ENCODE peak calls at places on chromosomes 2 and 18, in four cellular contexts. G, Q, J and O are unnamed samples.

GRCh38 chr2:10161961-10162441 is 39.5 kb downstream of the RRM2 start:
- DNase-seq in G (no peak), Q (no peak), J (no peak), O (no peak)

GRCh38 chr2:104945866-104946265 is 92.0 kb downstream of the POU3F3 start:
- DNase-seq in G (no peak), Q (no peak), J (no peak), O (no peak)

GRCh38 chr2:62293490-62294212 is 97.7 kb downstream of the B3GNT2 start:
- DNase-seq in G (peak; percentile 82), Q (no peak), J (peak; percentile 88), O (no peak)

GRCh38 chr2:173109253-173110188 is 33.9 kb downstream of the MAP3K20 start:
- DNase-seq in G (no peak), Q (no peak), J (no peak), O (no peak)

GRCh38 chr2:120540719-120541552 is 194.7 kb upstream of the GLI2 start:
- DNase-seq in G (no peak), Q (no peak), J (peak; percentile 42), O (no peak)

GRCh38 chr2:222864296-222864695 is 3.5 kb downstream of the ACSL3 start:
- DNase-seq in G (no peak), Q (no peak), J (no peak), O (no peak)

GRCh38 chr18:46917808-46918600 is 602 bp downstream of the KATNAL2 start:
- DNase-seq in G (no peak), Q (no peak), J (no peak), O (no peak)

GRCh38 chr2:7900593-7900992 is 781.3 kb upstream of the ID2 start:
- DNase-seq in G (no peak), Q (no peak), J (no peak), O (no peak)

GRCh38 chr2:128466377-128467175 is 147.9 kb upstream of the HS6ST1 start:
- DNase-seq in G (peak; percentile 90), Q (no peak), J (no peak), O (peak; percentile 95)

GRCh38 chr2:30475542-30475941 is 28.5 kb downstream of the LCLAT1 start:
- DNase-seq in G (no peak), Q (no peak), J (no peak), O (no peak)
- H3K27ac ChIP-seq in G (no peak overlapping the region), Q (no peak overlapping the region), J (no peak overlapping the region), O (no peak overlapping the region)

GRCh38 chr2:69386789-69387734 is at the start of gene GFPT1:
- DNase-seq in G (peak; percentile 96), Q (peak; percentile 78), J (peak; percentile 100), O (peak; percentile 94)
- TF ChIP-seq POLR2A in G (peak; percentile 16), Q (peak; percentile 81), J (no peak), O (peak; percentile 18)

GRCh38 chr2:161165811-161166210 is 5.6 kb downstream of the TANK start:
- DNase-seq in G (no peak), Q (no peak), J (no peak), O (no peak)
- H3K27ac ChIP-seq in G (no peak overlapping the region), Q (no peak overlapping the region), J (peak overlapping the region; percentile 79), O (no peak overlapping the region)

GRCh38 chr2:98467082-98467536 is 22.5 kb downstream of the INPP4A start:
- DNase-seq in G (peak; percentile 41), Q (no peak), J (no peak), O (no peak)
- TF ChIP-seq POLR2A in G (no peak), Q (no peak), J (no peak), O (no peak)

GRCh38 chr18:76765649-76766048 is 56.7 kb upstream of the ZNF236 start:
- DNase-seq in G (no peak), Q (no peak), J (no peak), O (no peak)
- H3K27ac ChIP-seq in G (no peak overlapping the region), Q (no peak overlapping the region), J (no peak overlapping the region), O (no peak overlapping the region)

GRCh38 chr2:156630579-156631337 is 194.6 kb downstream of the GPD2 start:
- DNase-seq in G (no peak), Q (no peak), J (no peak), O (no peak)
- TF ChIP-seq POLR2A in G (no peak), Q (no peak), J (no peak), O (no peak)

GRCh38 chr2:86226780-86227520 is 27.7 kb downstream of the MRPL35 start:
- DNase-seq in G (no peak), Q (no peak), J (no peak), O (no peak)

GRCh38 chr2:86224645-86225355 is 25.5 kb downstream of the MRPL35 start:
- DNase-seq in G (no peak), Q (no peak), J (no peak), O (no peak)

GRCh38 chr2:86226069-86226468 is 26.8 kb downstream of the MRPL35 start:
- DNase-seq in G (no peak), Q (no peak), J (no peak), O (no peak)

GRCh38 chr2:86223682-86224560 is 24.7 kb downstream of the MRPL35 start:
- DNase-seq in G (peak; percentile 78), Q (no peak), J (no peak), O (no peak)

GRCh38 chr2:86225581-86225980 is 26.3 kb downstream of the MRPL35 start:
- DNase-seq in G (peak; percentile 92), Q (no peak), J (peak; percentile 52), O (no peak)
- H3K27ac ChIP-seq in G (peak overlapping the region; percentile 84), Q (no peak overlapping the region), J (peak overlapping the region; percentile 59), O (peak overlapping the region; percentile 88)

GRCh38 chr2:45651415-45652089 is at the start of gene PRKCE:
- DNase-seq in G (peak; percentile 87), Q (peak; percentile 67), J (no peak), O (no peak)

GRCh38 chr2:45649855-45650806 is 1.3 kb upstream of the PRKCE start:
- DNase-seq in G (peak; percentile 92), Q (peak; percentile 74), J (peak; percentile 94), O (peak; percentile 92)

GRCh38 chr2:45649457-45649854 is 2.0 kb upstream of the PRKCE start:
- DNase-seq in G (no peak), Q (no peak), J (no peak), O (no peak)

GRCh38 chr2:45652090-45653050 is 895 bp downstream of the PRKCE start:
- DNase-seq in G (peak; percentile 80), Q (no peak), J (peak; percentile 80), O (no peak)

DNA sequence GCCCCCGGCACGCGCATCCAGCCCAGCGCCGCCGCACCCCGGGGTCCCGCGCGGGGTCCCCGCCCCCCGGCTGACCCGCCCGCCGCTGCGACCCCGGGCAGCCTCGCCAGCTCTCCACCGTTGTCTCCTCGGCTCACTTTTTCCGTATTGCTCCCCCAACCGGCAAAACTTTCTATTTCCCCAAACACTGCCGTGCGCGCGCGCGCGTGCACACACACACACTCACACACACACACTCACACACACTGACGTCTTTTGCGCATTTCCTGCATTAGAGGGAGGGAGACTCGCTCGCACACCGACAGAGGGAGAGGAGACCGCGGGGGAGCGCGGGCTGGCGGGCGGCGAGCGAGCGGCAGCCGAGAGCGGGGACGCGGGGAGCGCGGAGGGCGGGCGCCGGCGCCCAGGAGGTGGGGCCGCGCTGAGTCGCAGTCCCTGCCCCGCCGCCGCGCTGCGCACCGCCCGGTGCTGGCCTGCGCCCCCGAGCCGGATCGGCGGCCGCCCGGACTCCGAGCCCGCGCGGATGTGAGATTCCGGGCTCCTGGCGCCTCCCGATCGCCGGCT is 542 bp upstream of the PRKCE start:
- DNase-seq in G (peak; percentile 98), Q (peak; percentile 72), J (peak; percentile 98), O (peak; percentile 98)
- TF ChIP-seq POLR2A in G (peak; percentile 76), Q (peak; percentile 74), J (no peak), O (no peak)

GRCh38 chr2:27771548-27772335 is at the start of gene MRPL33:
- DNase-seq in G (peak; percentile 98), Q (peak; percentile 99), J (peak; percentile 98), O (peak; percentile 93)

GRCh38 chr2:27776696-27777095 is 5.2 kb downstream of the MRPL33 start:
- DNase-seq in G (no peak), Q (no peak), J (no peak), O (no peak)

GRCh38 chr2:27772804-27773203 is 1.3 kb downstream of the MRPL33 start:
- DNase-seq in G (no peak), Q (no peak), J (no peak), O (no peak)

GRCh38 chr2:27776097-27776496 is 4.6 kb downstream of the MRPL33 start:
- DNase-seq in G (peak; percentile 87), Q (no peak), J (no peak), O (no peak)

GRCh38 chr2:27773959-27774358 is 2.4 kb downstream of the MRPL33 start:
- DNase-seq in G (no peak), Q (no peak), J (no peak), O (no peak)
- H3K27ac ChIP-seq in G (peak overlapping the region; percentile 96), Q (peak overlapping the region; percentile 15), J (peak overlapping the region; percentile 19), O (peak overlapping the region; percentile 86)

GRCh38 chr2:231049286-231050017 is 7.2 kb upstream of the PSMD1 start:
- DNase-seq in G (no peak), Q (no peak), J (no peak), O (no peak)

GRCh38 chr2:231051116-231051515 is 5.6 kb upstream of the PSMD1 start:
- DNase-seq in G (no peak), Q (no peak), J (peak; percentile 39), O (no peak)

GRCh38 chr2:231056453-231057416 is at the start of gene PSMD1:
- DNase-seq in G (peak; percentile 95), Q (peak; percentile 87), J (peak; percentile 95), O (no peak)

GRCh38 chr2:231050018-231050901 is 6.4 kb upstream of the PSMD1 start:
- DNase-seq in G (no peak), Q (no peak), J (no peak), O (no peak)

DNA sequence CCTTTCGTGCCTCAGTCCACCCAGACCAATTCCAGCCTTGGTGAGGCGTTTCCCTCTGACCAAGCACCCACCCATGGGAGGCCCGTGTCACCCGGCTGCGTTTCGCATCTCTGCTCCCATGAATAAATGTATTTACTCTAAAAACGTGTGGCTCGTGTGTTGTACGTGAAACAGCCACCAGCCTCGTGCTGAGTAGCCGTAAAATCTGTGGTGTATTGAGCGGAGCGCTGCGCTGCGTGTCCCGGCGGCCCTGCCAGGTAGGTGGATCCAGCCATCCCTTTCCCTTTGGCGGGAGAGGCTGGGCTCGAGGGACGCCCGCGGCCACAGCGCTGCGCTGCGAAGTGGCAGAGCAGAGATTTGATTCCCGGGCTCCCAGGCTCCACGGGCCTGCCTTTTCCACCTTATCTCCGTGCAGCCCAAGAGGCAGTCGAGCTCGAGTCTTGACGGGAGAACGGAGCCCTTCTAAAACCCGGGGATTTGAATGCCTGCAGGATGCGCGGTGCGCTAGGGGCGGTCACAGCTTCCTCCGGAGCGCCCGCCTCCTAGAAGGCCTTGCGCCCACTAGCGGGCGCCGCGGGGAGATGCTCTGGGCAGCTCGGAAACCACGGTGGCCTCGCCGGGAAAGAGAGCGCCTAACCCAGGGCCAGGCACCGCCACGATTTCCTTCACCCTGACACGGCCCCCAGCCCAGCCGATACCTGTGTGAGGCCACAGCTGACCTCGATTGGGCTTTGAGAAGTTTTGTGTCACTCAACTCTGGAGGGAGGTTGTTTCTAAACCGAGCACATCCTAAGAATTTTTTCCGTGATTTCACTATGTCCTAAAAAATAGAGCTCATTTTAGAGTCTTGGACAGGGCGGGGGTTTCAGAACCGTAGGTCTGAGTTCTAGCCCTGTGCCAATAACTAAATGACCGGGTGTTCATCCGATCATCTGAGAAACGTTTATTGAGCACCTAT is 3.9 kb upstream of the PSMD1 start:
- DNase-seq in G (peak; percentile 89), Q (peak; percentile 66), J (peak; percentile 96), O (no peak)
- TF ChIP-seq POLR2A in G (no peak), Q (no peak), J (no peak), O (no peak)